ENCODE peak calls at places on chromosomes 1 and 21, in ten cellular contexts. One of them, this sample, is unnamed.

GRCh38 chr1:33824971-33825370 is 38.9 kb upstream of the HMGB4 start:
- DNase-seq in breast epithelium: no peak
- DNase-seq in NB4: no peak
- DNase-seq in HCT116: no peak
- DNase-seq in gastrocnemius medialis: no peak
- DNase-seq in tibial nerve: no peak
- DNase-seq in vagina: peak
- DNase-seq in heart left ventricle: no peak
- DNase-seq in testis: no peak
- DNase-seq in Peyer's patch: no peak
- DNase-seq in this sample: no peak

GRCh38 chr1:175195798-175196197 is 3.2 kb upstream of the KIAA0040 start:
- DNase-seq in breast epithelium: no peak
- DNase-seq in NB4: no peak
- DNase-seq in HCT116: no peak
- DNase-seq in gastrocnemius medialis: no peak
- DNase-seq in tibial nerve: no peak
- DNase-seq in vagina: no peak
- DNase-seq in heart left ventricle: no peak
- DNase-seq in testis: no peak
- DNase-seq in Peyer's patch: no peak
- DNase-seq in this sample: no peak

GRCh38 chr1:16181887-16182719 is 26.2 kb upstream of the EPHA2 start:
- DNase-seq in breast epithelium: peak
- DNase-seq in NB4: no peak
- DNase-seq in HCT116: peak
- DNase-seq in gastrocnemius medialis: peak
- DNase-seq in tibial nerve: peak
- DNase-seq in vagina: no peak
- DNase-seq in heart left ventricle: peak
- DNase-seq in testis: peak
- DNase-seq in Peyer's patch: no peak
- DNase-seq in this sample: peak

GRCh38 chr1:115300087-115300856 is 37.8 kb downstream of the NGF start:
- DNase-seq in breast epithelium: no peak
- DNase-seq in NB4: no peak
- DNase-seq in HCT116: no peak
- DNase-seq in gastrocnemius medialis: no peak
- DNase-seq in tibial nerve: no peak
- DNase-seq in vagina: no peak
- DNase-seq in heart left ventricle: no peak
- DNase-seq in testis: no peak
- DNase-seq in Peyer's patch: no peak
- DNase-seq in this sample: no peak

GRCh38 chr1:56081151-56081550 is 498.2 kb downstream of the PLPP3 start:
- DNase-seq in breast epithelium: no peak
- DNase-seq in NB4: no peak
- DNase-seq in HCT116: no peak
- DNase-seq in gastrocnemius medialis: peak
- DNase-seq in tibial nerve: no peak
- DNase-seq in vagina: no peak
- DNase-seq in heart left ventricle: peak
- DNase-seq in testis: no peak
- DNase-seq in Peyer's patch: no peak
- DNase-seq in this sample: no peak

GRCh38 chr1:85273397-85273796 is 3.0 kb downstream of the BCL10 start:
- DNase-seq in breast epithelium: no peak
- DNase-seq in NB4: no peak
- DNase-seq in HCT116: no peak
- DNase-seq in gastrocnemius medialis: no peak
- DNase-seq in tibial nerve: no peak
- DNase-seq in vagina: no peak
- DNase-seq in heart left ventricle: no peak
- DNase-seq in testis: no peak
- DNase-seq in Peyer's patch: no peak
- DNase-seq in this sample: no peak

GRCh38 chr1:94926365-94926914 is 470 bp downstream of the CNN3 start:
- DNase-seq in breast epithelium: peak
- DNase-seq in NB4: no peak
- DNase-seq in HCT116: no peak
- DNase-seq in gastrocnemius medialis: no peak
- DNase-seq in tibial nerve: peak
- DNase-seq in vagina: no peak
- DNase-seq in heart left ventricle: peak
- DNase-seq in testis: peak
- DNase-seq in Peyer's patch: peak
- DNase-seq in this sample: no peak

GRCh38 chr1:226863446-226863845 is 7.0 kb upstream of the PSEN2 start:
- DNase-seq in breast epithelium: no peak
- DNase-seq in NB4: peak
- DNase-seq in HCT116: no peak
- DNase-seq in gastrocnemius medialis: peak
- DNase-seq in tibial nerve: no peak
- DNase-seq in vagina: no peak
- DNase-seq in heart left ventricle: no peak
- DNase-seq in testis: no peak
- DNase-seq in Peyer's patch: no peak
- DNase-seq in this sample: peak

GRCh38 chr21:43880111-43880985 is 15.3 kb downstream of the AGPAT3 start:
- DNase-seq in breast epithelium: no peak
- DNase-seq in NB4: peak
- DNase-seq in HCT116: peak
- DNase-seq in gastrocnemius medialis: peak
- DNase-seq in tibial nerve: no peak
- DNase-seq in vagina: no peak
- DNase-seq in heart left ventricle: no peak
- DNase-seq in testis: no peak
- DNase-seq in Peyer's patch: no peak
- DNase-seq in this sample: peak

GRCh38 chr1:156504062-156504813 is 3.7 kb upstream of the MEF2D start:
- DNase-seq in breast epithelium: no peak
- DNase-seq in NB4: peak
- DNase-seq in HCT116: no peak
- DNase-seq in gastrocnemius medialis: peak
- DNase-seq in tibial nerve: no peak
- DNase-seq in vagina: no peak
- DNase-seq in heart left ventricle: no peak
- DNase-seq in testis: no peak
- DNase-seq in Peyer's patch: peak
- DNase-seq in this sample: no peak

GRCh38 chr1:6599141-6599975 is 3.3 kb downstream of the KLHL21 start:
- DNase-seq in breast epithelium: no peak
- DNase-seq in NB4: peak
- DNase-seq in HCT116: no peak
- DNase-seq in gastrocnemius medialis: peak
- DNase-seq in tibial nerve: no peak
- DNase-seq in vagina: no peak
- DNase-seq in heart left ventricle: no peak
- DNase-seq in testis: no peak
- DNase-seq in Peyer's patch: peak
- DNase-seq in this sample: no peak

GRCh38 chr1:6602669-6603423 is at the start of gene KLHL21:
- DNase-seq in breast epithelium: peak
- DNase-seq in NB4: peak
- DNase-seq in HCT116: peak
- DNase-seq in gastrocnemius medialis: peak
- DNase-seq in tibial nerve: peak
- DNase-seq in vagina: no peak
- DNase-seq in heart left ventricle: peak
- DNase-seq in testis: peak
- DNase-seq in Peyer's patch: peak
- DNase-seq in this sample: peak

GRCh38 chr1:6600410-6601048 is 2.1 kb downstream of the KLHL21 start:
- DNase-seq in breast epithelium: no peak
- DNase-seq in NB4: peak
- DNase-seq in HCT116: no peak
- DNase-seq in gastrocnemius medialis: no peak
- DNase-seq in tibial nerve: no peak
- DNase-seq in vagina: no peak
- DNase-seq in heart left ventricle: no peak
- DNase-seq in testis: no peak
- DNase-seq in Peyer's patch: no peak
- DNase-seq in this sample: no peak

GRCh38 chr1:6601865-6602668 is 602 bp downstream of the KLHL21 start:
- DNase-seq in breast epithelium: no peak
- DNase-seq in NB4: peak
- DNase-seq in HCT116: no peak
- DNase-seq in gastrocnemius medialis: peak
- DNase-seq in tibial nerve: no peak
- DNase-seq in vagina: no peak
- DNase-seq in heart left ventricle: peak
- DNase-seq in testis: no peak
- DNase-seq in Peyer's patch: peak
- DNase-seq in this sample: no peak

GRCh38 chr1:6601049-6601864 is 1.4 kb downstream of the KLHL21 start:
- DNase-seq in breast epithelium: peak
- DNase-seq in NB4: peak
- DNase-seq in HCT116: peak
- DNase-seq in gastrocnemius medialis: peak
- DNase-seq in tibial nerve: peak
- DNase-seq in vagina: peak
- DNase-seq in heart left ventricle: peak
- DNase-seq in testis: peak
- DNase-seq in Peyer's patch: peak
- DNase-seq in this sample: peak
- TF ChIP-seq POLR2A in breast epithelium: peak
- TF ChIP-seq POLR2A in NB4: no peak
- TF ChIP-seq POLR2A in HCT116: no peak
- TF ChIP-seq POLR2A in gastrocnemius medialis: peak
- TF ChIP-seq POLR2A in tibial nerve: peak
- TF ChIP-seq POLR2A in vagina: no peak
- TF ChIP-seq POLR2A in heart left ventricle: no peak
- TF ChIP-seq POLR2A in testis: peak
- TF ChIP-seq POLR2A in Peyer's patch: peak
- TF ChIP-seq POLR2A in this sample: no peak

GRCh38 chr21:34881894-34882371 is 167.2 kb downstream of the RUNX1 start:
- DNase-seq in breast epithelium: no peak
- DNase-seq in NB4: no peak
- DNase-seq in HCT116: no peak
- DNase-seq in gastrocnemius medialis: no peak
- DNase-seq in tibial nerve: no peak
- DNase-seq in vagina: no peak
- DNase-seq in heart left ventricle: no peak
- DNase-seq in testis: no peak
- DNase-seq in Peyer's patch: no peak
- DNase-seq in this sample: peak
- TF ChIP-seq POLR2A in breast epithelium: no peak
- TF ChIP-seq POLR2A in NB4: no peak
- TF ChIP-seq POLR2A in HCT116: no peak
- TF ChIP-seq POLR2A in gastrocnemius medialis: no peak
- TF ChIP-seq POLR2A in tibial nerve: no peak
- TF ChIP-seq POLR2A in vagina: no peak
- TF ChIP-seq POLR2A in heart left ventricle: no peak
- TF ChIP-seq POLR2A in testis: no peak
- TF ChIP-seq POLR2A in Peyer's patch: no peak
- TF ChIP-seq POLR2A in this sample: no peak

GRCh38 chr1:40986328-40986783 is 6.9 kb downstream of the CTPS1 start:
- DNase-seq in breast epithelium: no peak
- DNase-seq in NB4: no peak
- DNase-seq in HCT116: no peak
- DNase-seq in gastrocnemius medialis: no peak
- DNase-seq in tibial nerve: no peak
- DNase-seq in vagina: no peak
- DNase-seq in heart left ventricle: no peak
- DNase-seq in testis: no peak
- DNase-seq in Peyer's patch: no peak
- DNase-seq in this sample: no peak
- TF ChIP-seq POLR2A in breast epithelium: no peak
- TF ChIP-seq POLR2A in NB4: no peak
- TF ChIP-seq POLR2A in HCT116: no peak
- TF ChIP-seq POLR2A in gastrocnemius medialis: no peak
- TF ChIP-seq POLR2A in tibial nerve: no peak
- TF ChIP-seq POLR2A in vagina: no peak
- TF ChIP-seq POLR2A in heart left ventricle: no peak
- TF ChIP-seq POLR2A in testis: no peak
- TF ChIP-seq POLR2A in Peyer's patch: no peak
- TF ChIP-seq POLR2A in this sample: no peak

GRCh38 chr1:201947697-201948008 is 1.3 kb upstream of the LMOD1 start:
- DNase-seq in breast epithelium: no peak
- DNase-seq in NB4: no peak
- DNase-seq in HCT116: no peak
- DNase-seq in gastrocnemius medialis: no peak
- DNase-seq in tibial nerve: no peak
- DNase-seq in vagina: no peak
- DNase-seq in heart left ventricle: no peak
- DNase-seq in testis: no peak
- DNase-seq in Peyer's patch: no peak
- DNase-seq in this sample: no peak

GRCh38 chr1:201945863-201946223 is 505 bp downstream of the LMOD1 start:
- DNase-seq in breast epithelium: no peak
- DNase-seq in NB4: no peak
- DNase-seq in HCT116: no peak
- DNase-seq in gastrocnemius medialis: no peak
- DNase-seq in tibial nerve: no peak
- DNase-seq in vagina: no peak
- DNase-seq in heart left ventricle: no peak
- DNase-seq in testis: no peak
- DNase-seq in Peyer's patch: no peak
- DNase-seq in this sample: no peak

GRCh38 chr1:201945157-201945556 is 1.2 kb downstream of the LMOD1 start:
- DNase-seq in breast epithelium: no peak
- DNase-seq in NB4: no peak
- DNase-seq in HCT116: no peak
- DNase-seq in gastrocnemius medialis: no peak
- DNase-seq in tibial nerve: no peak
- DNase-seq in vagina: no peak
- DNase-seq in heart left ventricle: no peak
- DNase-seq in testis: no peak
- DNase-seq in Peyer's patch: no peak
- DNase-seq in this sample: no peak

GRCh38 chr1:201944639-201945038 is 1.7 kb downstream of the LMOD1 start:
- DNase-seq in breast epithelium: no peak
- DNase-seq in NB4: no peak
- DNase-seq in HCT116: no peak
- DNase-seq in gastrocnemius medialis: no peak
- DNase-seq in tibial nerve: no peak
- DNase-seq in vagina: no peak
- DNase-seq in heart left ventricle: no peak
- DNase-seq in testis: no peak
- DNase-seq in Peyer's patch: no peak
- DNase-seq in this sample: no peak

DNA sequence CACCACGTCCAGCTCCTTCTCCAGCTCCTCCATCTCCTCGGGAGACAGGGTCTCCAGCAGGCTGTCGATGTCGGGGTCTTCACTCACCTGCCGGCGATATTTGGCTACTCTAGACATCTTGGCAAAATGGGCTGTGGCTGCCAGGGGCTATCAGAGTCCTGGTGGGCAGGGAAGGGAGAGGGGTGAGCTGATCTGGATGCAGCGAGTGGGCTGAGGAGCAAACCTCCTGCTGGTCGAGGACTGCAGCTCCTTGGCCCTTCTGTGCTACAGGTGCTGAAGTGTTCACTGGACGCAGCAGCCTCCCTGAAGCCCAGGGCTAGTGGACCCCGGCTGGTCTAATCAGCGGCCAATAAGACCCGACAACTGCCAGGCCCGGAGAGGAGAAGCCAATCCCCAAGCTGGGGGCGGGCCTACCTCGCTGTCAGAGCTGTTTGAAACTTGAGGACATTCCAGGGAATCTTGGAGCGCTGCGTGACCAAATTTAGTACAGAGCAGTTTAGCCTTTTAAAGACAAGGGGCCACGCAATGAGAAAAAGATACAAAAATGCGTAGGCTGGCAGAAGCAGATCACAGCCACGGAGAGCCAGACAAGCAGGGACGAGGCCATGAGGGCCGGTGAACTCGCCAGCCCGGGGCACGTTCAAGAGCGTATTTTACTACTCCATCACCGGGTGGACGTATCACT is at the start of gene LMOD1:
- DNase-seq in breast epithelium: peak
- DNase-seq in NB4: peak
- DNase-seq in HCT116: no peak
- DNase-seq in gastrocnemius medialis: peak
- DNase-seq in tibial nerve: peak
- DNase-seq in vagina: no peak
- DNase-seq in heart left ventricle: peak
- DNase-seq in testis: peak
- DNase-seq in Peyer's patch: peak
- DNase-seq in this sample: peak
- TF ChIP-seq POLR2A in breast epithelium: peak
- TF ChIP-seq POLR2A in NB4: no peak
- TF ChIP-seq POLR2A in HCT116: no peak
- TF ChIP-seq POLR2A in gastrocnemius medialis: peak
- TF ChIP-seq POLR2A in tibial nerve: peak
- TF ChIP-seq POLR2A in vagina: no peak
- TF ChIP-seq POLR2A in heart left ventricle: no peak
- TF ChIP-seq POLR2A in testis: peak
- TF ChIP-seq POLR2A in Peyer's patch: peak
- TF ChIP-seq POLR2A in this sample: no peak

This sample was measured in H54.